ENCODE peak calls at places on chromosome 21, in ten cellular contexts. H, W, J, M, E, P, R, C, B and F are unnamed samples.

GRCh38 chr21:46637952-46638746 is 2.7 kb downstream of the PRMT2 start:
- DNase-seq in H (peak; percentile 35), W (no peak), J (no peak), M (no peak), E (peak; percentile 10), P (no peak), R (no peak), C (no peak), B (no peak), F (no peak)

GRCh38 chr21:42262826-42263225 is 43.9 kb downstream of the ABCG1 start:
- DNase-seq in H (no peak), W (peak; percentile 67), J (no peak), M (no peak), E (peak; percentile 7), P (no peak), R (no peak), C (peak; percentile 59), B (peak; percentile 43), F (no peak)

GRCh38 chr21:45975017-45975595 is 6.5 kb upstream of the COL6A1 start:
- DNase-seq in H (no peak), W (peak; percentile 20), J (peak; percentile 68), M (no peak), E (peak; percentile 69), P (peak; percentile 10), R (no peak), C (peak; percentile 50), B (peak; percentile 16), F (no peak)

GRCh38 chr21:33651965-33652680 is 9.8 kb downstream of the ITSN1 start:
- DNase-seq in H (no peak), W (no peak), J (no peak), M (no peak), E (no peak), P (no peak), R (no peak), C (no peak), B (no peak), F (no peak)

GRCh38 chr21:32545948-32546441 is 39.3 kb downstream of the TCP10L start:
- DNase-seq in H (no peak), W (no peak), J (no peak), M (no peak), E (peak; percentile 43), P (no peak), R (no peak), C (peak; percentile 15), B (peak; percentile 8), F (no peak)

GRCh38 chr21:41664881-41665765 is 101.7 kb downstream of the RIPK4 start:
- DNase-seq in H (no peak), W (no peak), J (no peak), M (peak; percentile 65), E (peak; percentile 64), P (no peak), R (no peak), C (peak; percentile 66), B (no peak), F (no peak)

GRCh38 chr21:41559658-41560599 is 52.0 kb upstream of the TMPRSS2 start:
- DNase-seq in H (peak; percentile 72), W (no peak), J (no peak), M (peak; percentile 59), E (peak; percentile 95), P (no peak), R (no peak), C (peak; percentile 50), B (no peak), F (no peak)

GRCh38 chr21:41928621-41929220 is 25.1 kb downstream of the C2CD2 start:
- DNase-seq in H (peak; percentile 85), W (no peak), J (no peak), M (no peak), E (no peak), P (no peak), R (no peak), C (no peak), B (no peak), F (no peak)

GRCh38 chr21:42797522-42797921 is 81.8 kb downstream of the WDR4 start:
- DNase-seq in H (no peak), W (no peak), J (no peak), M (no peak), E (no peak), P (no peak), R (no peak), C (no peak), B (no peak), F (no peak)

GRCh38 chr21:45964649-45965048 is 16.9 kb upstream of the COL6A1 start:
- DNase-seq in H (no peak), W (no peak), J (no peak), M (no peak), E (no peak), P (no peak), R (no peak), C (no peak), B (no peak), F (no peak)

GRCh38 chr21:15060776-15061175 is 4.0 kb downstream of the NRIP1 start:
- DNase-seq in H (no peak), W (no peak), J (no peak), M (no peak), E (no peak), P (no peak), R (no peak), C (no peak), B (peak; percentile 25), F (no peak)

GRCh38 chr21:15627011-15627410 is 102.8 kb upstream of the USP25 start:
- DNase-seq in H (no peak), W (no peak), J (no peak), M (no peak), E (no peak), P (no peak), R (no peak), C (no peak), B (no peak), F (no peak)

GRCh38 chr21:29258626-29259335 is 39.9 kb upstream of the BACH1 start:
- DNase-seq in H (no peak), W (peak; percentile 12), J (no peak), M (peak; percentile 71), E (peak; percentile 80), P (no peak), R (no peak), C (peak; percentile 88), B (peak; percentile 77), F (no peak)

GRCh38 chr21:34983680-34984086 is 65.4 kb downstream of the RUNX1 start:
- DNase-seq in H (no peak), W (no peak), J (no peak), M (no peak), E (peak; percentile 87), P (no peak), R (peak; percentile 56), C (peak; percentile 28), B (peak; percentile 73), F (no peak)

GRCh38 chr21:34979383-34979782 is 69.7 kb downstream of the RUNX1 start:
- DNase-seq in H (no peak), W (no peak), J (no peak), M (no peak), E (no peak), P (no peak), R (no peak), C (no peak), B (no peak), F (no peak)

GRCh38 chr21:34981793-34982192 is 67.3 kb downstream of the RUNX1 start:
- DNase-seq in H (no peak), W (no peak), J (no peak), M (no peak), E (no peak), P (no peak), R (no peak), C (no peak), B (no peak), F (no peak)

GRCh38 chr21:34977333-34977732 is 71.8 kb downstream of the RUNX1 start:
- DNase-seq in H (no peak), W (no peak), J (no peak), M (no peak), E (no peak), P (no peak), R (no peak), C (no peak), B (no peak), F (no peak)

GRCh38 chr21:34980423-34981115 is 68.5 kb downstream of the RUNX1 start:
- DNase-seq in H (no peak), W (no peak), J (no peak), M (no peak), E (no peak), P (no peak), R (no peak), C (no peak), B (no peak), F (no peak)
- TF ChIP-seq CTCF in H (no peak), W (no peak), J (no peak), M (no peak), E (no peak), P (no peak), R (no peak), C (no peak), B (no peak), F (no peak)

DNA sequence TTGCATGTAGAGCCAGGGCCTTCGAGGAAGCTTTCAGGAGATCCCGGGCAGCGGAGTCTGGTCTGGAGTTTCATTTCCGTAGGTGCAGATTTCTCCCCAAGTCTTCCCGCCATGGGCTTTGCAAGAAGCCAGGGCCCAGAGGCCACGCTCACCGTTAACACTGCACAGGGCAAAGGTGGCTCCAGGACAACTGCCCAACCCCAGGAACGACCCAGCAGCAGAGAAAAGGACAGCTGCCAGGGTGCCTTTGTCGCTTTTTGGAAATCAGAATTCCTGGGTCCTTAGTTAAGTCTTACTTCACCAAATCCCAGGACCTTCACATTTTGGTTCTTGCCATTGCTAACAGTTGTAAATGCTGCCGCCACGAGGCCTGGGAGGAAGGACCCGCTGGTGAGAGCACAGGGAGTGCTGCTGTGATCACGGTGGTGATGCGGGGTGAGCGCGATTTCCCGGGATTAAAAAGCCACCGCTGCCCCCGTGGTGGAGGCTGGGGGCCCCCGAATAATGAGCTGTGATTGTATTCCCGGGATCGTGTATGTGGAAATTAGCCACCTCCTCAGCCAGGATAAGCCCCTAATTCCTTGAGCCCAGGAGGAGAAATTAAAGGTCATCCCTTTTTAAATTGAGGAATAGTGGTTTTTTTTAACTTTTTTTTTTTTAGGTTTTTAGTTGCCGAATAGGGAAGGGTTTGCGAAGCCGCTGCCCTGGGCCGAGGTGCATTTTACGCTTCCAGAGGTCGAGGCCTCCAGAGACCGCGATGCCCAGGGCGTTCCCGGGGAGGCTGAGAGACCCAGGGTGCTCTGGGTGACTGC is 8.2 kb downstream of the SIM2 start:
- DNase-seq in H (no peak), W (no peak), J (peak; percentile 64), M (no peak), E (no peak), P (no peak), R (no peak), C (peak; percentile 29), B (no peak), F (no peak)
- TF ChIP-seq CTCF in H (no peak), W (no peak), J (no peak), M (no peak), E (no peak), P (no peak), R (no peak), C (peak; percentile 12), B (no peak), F (no peak)

GRCh38 chr21:24011087-24011486 is 1596.2 kb downstream of the MRPL39 start:
- DNase-seq in H (no peak), W (no peak), J (no peak), M (no peak), E (no peak), P (no peak), R (no peak), C (no peak), B (no peak), F (no peak)

GRCh38 chr21:24007592-24007991 is 1599.7 kb downstream of the MRPL39 start:
- DNase-seq in H (no peak), W (no peak), J (no peak), M (no peak), E (no peak), P (no peak), R (no peak), C (no peak), B (no peak), F (no peak)
- TF ChIP-seq CTCF in H (no peak), W (no peak), J (no peak), M (no peak), E (no peak), P (no peak), R (no peak), C (no peak), B (no peak), F (no peak)

GRCh38 chr21:39388811-39389155 is 39.9 kb upstream of the HMGN1 start:
- DNase-seq in H (no peak), W (no peak), J (no peak), M (no peak), E (no peak), P (no peak), R (no peak), C (no peak), B (no peak), F (no peak)
- TF ChIP-seq CTCF in H (no peak), W (no peak), J (no peak), M (no peak), E (no peak), P (peak; percentile 4), R (no peak), C (no peak), B (no peak), F (peak; percentile 34)